ENCODE peak calls at places on chromosomes 11 and 22, in five cellular contexts. Q is K562, M is type B pancreatic cell, A is tibial artery, L is neural crest cell. E is an unnamed sample.

GRCh38 chr11:64352099-64353005 is 6.6 kb upstream of the RPS6KA4 start:
- DNase-seq in A (peak), L (no peak), M (no peak), Q (no peak), E (no peak)

GRCh38 chr11:1034456-1035295 is 1.8 kb downstream of the MUC6 start:
- DNase-seq in A (no peak), M (no peak), Q (no peak), L (no peak), E (no peak)

GRCh38 chr11:70871881-70872280 is 380.5 kb downstream of the SHANK2 start:
- DNase-seq in M (no peak), Q (no peak), L (no peak), A (no peak), E (no peak)

GRCh38 chr22:36081023-36081431 is 52.4 kb upstream of the RBFOX2 start:
- DNase-seq in A (peak), L (no peak), M (no peak), Q (peak), E (no peak)

GRCh38 chr11:128725630-128726461 is 32.0 kb downstream of the FLI1 start:
- DNase-seq in L (no peak), M (no peak), A (no peak), Q (no peak), E (no peak)

GRCh38 chr22:39097098-39098020 is at the start of gene APOBEC3H:
- DNase-seq in L (no peak), Q (peak), M (no peak), A (no peak), E (no peak)

GRCh38 chr11:129315781-129316579 is 59.7 kb upstream of the BARX2 start:
- DNase-seq in A (no peak), Q (no peak), L (no peak), M (peak), E (peak)

GRCh38 chr22:24428751-24429410 is 1.5 kb downstream of the ADORA2A start:
- DNase-seq in Q (no peak), L (no peak), M (no peak), A (no peak), E (no peak)

GRCh38 chr11:125402436-125402835 is 93.6 kb downstream of the FEZ1 start:
- DNase-seq in Q (no peak), M (no peak), A (no peak), L (no peak), E (no peak)

GRCh38 chr11:17915500-17916143 is 97.2 kb downstream of the SERGEF start:
- DNase-seq in L (no peak), Q (no peak), A (no peak), M (no peak), E (no peak)

GRCh38 chr11:116840224-116840745 is 2.9 kb upstream of the APOA1 start:
- DNase-seq in A (no peak), M (no peak), L (no peak), Q (peak), E (no peak)

GRCh38 chr11:114077482-114078305 is 18.2 kb downstream of the ZBTB16 start:
- DNase-seq in M (no peak), A (no peak), L (no peak), Q (no peak), E (no peak)

GRCh38 chr11:60924110-60924905 is at the start of gene TMEM132A:
- DNase-seq in A (no peak), M (peak), L (peak), Q (peak), E (no peak)

GRCh38 chr22:45709004-45709739 is 37.5 kb downstream of the ATXN10 start:
- DNase-seq in Q (no peak), L (no peak), M (no peak), A (no peak), E (no peak)

GRCh38 chr11:3058753-3059664 is 1.8 kb upstream of the CARS1 start:
- DNase-seq in L (no peak), A (no peak), M (no peak), Q (peak), E (no peak)

GRCh38 chr22:19495562-19496323 is 16.0 kb downstream of the CDC45 start:
- DNase-seq in L (no peak), M (no peak), Q (no peak), A (no peak), E (no peak)

GRCh38 chr11:120867024-120867423 is 156.9 kb upstream of the TBCEL start:
- DNase-seq in M (no peak), Q (no peak), A (no peak), L (no peak), E (no peak)

GRCh38 chr11:9922806-9923205 is 258.9 kb downstream of the SWAP70 start:
- DNase-seq in M (no peak), A (no peak), L (no peak), Q (no peak), E (no peak)

GRCh38 chr11:80309301-80309700 is 868.5 kb upstream of the TENM4 start:
- DNase-seq in M (no peak), L (no peak), Q (no peak), A (no peak), E (no peak)

GRCh38 chr11:102345923-102346322 is 1.1 kb upstream of the BIRC2 start:
- DNase-seq in L (no peak), A (no peak), M (no peak), Q (no peak), E (no peak)

GRCh38 chr11:8613036-8613435 is 19.0 kb upstream of the STK33 start:
- DNase-seq in Q (no peak), M (no peak), L (no peak), A (no peak), E (no peak)

GRCh38 chr11:115674176-115674575 is 170.0 kb upstream of the CADM1 start:
- DNase-seq in M (no peak), A (no peak), L (no peak), Q (no peak), E (no peak)

GRCh38 chr11:95156133-95156731 is 66.6 kb downstream of the ENDOD1 start:
- DNase-seq in M (no peak), L (no peak), Q (peak), A (no peak), E (no peak)

GRCh38 chr11:37946155-37946766 is 1348.2 kb upstream of the RAG2 start:
- DNase-seq in Q (no peak), A (no peak), L (peak), M (no peak), E (no peak)

DNA sequence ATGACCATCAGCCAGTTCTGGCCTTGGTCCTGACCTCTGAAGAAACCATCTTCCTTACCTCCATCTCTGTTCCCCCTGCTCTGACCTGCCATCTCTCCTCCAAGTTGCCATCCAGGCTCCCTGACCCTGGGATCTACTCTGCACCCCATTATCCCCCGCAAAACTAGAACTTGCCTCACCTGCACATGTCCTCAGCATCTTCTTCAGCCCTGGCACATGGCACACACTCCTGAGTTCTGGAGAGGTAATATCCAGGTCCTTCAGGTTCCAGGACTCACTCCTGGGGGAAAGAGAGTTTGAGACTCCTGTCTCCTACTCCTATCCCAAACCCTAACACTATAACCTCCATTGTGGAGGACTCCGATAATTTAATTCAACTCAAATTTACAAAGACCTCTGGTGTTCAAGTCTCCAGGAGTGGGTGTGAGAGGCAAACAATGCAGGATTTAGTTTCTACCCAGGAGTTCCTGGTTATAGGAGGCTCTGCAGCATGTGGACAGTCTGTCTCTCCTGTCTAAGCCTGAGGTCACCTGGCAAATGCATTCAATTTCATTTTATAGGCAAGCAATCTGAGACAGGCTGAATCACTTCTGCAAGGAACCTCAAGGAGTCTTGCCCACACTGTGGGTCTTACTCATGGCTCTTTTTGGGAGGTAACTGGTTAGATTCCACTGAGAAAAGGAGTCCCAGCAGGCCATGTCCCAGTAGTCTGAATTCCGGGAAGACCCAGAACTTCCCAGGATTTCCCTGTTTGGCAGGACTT is 7.3 kb downstream of the TRIM21 start:
- DNase-seq in Q (no peak), M (no peak), A (no peak), L (no peak), E (no peak)
- TF ChIP-seq CTCF in Q (no peak), M (no peak), A (no peak), L (no peak), E (no peak)

GRCh38 chr11:78149646-78150045 is 10.2 kb upstream of the ALG8 start:
- DNase-seq in Q (no peak), L (no peak), M (no peak), A (no peak), E (no peak)
- TF ChIP-seq CTCF in Q (peak), L (no peak), M (no peak), A (peak), E (peak)

GRCh38 chr11:77609234-77609633 is 19.5 kb downstream of the AQP11 start:
- DNase-seq in Q (no peak), M (no peak), A (no peak), L (no peak), E (no peak)

GRCh38 chr11:77617892-77618291 is 19.7 kb downstream of the CLNS1A start:
- DNase-seq in L (no peak), Q (no peak), A (no peak), M (no peak), E (no peak)

GRCh38 chr11:77611921-77612320 is 22.2 kb downstream of the AQP11 start:
- DNase-seq in A (no peak), L (no peak), Q (no peak), M (no peak), E (no peak)
- TF ChIP-seq CTCF in A (no peak), L (no peak), Q (no peak), M (no peak), E (no peak)

GRCh38 chr11:29171350-29171950 is 845.4 kb downstream of the KCNA4 start:
- DNase-seq in Q (no peak), L (no peak), M (no peak), A (no peak), E (no peak)
- TF ChIP-seq CTCF in Q (no peak), L (no peak), M (no peak), A (no peak), E (no peak)

DNA sequence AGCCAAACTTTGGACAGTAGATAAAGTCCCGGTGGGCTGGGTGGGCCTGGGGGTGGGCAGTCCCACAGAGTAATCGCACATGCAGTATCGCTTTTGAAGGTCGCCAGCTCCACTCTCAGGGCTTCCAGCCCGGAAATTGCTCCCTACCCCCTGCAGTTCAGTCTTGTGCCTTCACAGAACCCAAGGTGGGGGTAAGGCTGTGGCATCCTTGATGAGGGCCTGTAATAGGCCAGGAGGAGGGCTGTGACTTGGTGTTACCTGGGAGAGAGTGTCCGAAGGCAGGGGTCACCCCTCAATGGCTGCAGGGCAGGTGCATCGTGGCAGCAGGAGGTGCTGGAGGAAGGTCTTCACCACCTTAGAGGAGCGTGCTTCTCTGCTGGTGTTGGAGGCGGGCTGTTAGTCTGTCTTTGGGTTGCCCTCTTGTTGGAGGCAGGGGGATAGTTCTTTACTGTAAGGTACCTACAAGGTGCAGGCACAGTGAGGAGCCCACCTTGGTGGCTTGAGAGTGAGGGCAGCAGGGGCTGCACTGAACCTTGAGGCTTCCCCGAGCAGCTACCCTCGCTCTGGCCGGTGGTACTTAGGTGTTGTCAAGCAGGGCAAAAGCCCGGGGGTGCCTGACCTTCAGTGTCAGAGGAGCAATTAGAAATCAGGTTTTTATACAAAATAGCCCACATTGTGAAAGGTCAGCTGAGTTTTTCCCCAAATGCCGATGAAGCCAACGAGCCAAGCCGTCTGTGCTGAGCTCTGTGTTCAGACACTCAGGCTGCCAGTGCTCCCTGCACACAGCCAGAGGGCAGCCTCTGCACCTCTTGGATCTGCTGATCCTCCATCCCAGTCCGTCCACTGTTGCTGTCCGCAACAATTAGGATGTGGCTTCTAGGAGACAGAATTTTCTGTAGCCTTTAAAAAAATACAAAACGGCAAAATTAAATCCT is 21.9 kb downstream of the SAMM50 start:
- DNase-seq in Q (no peak), M (no peak), L (no peak), A (no peak), E (no peak)
- TF ChIP-seq CTCF in Q (no peak), M (no peak), L (no peak), A (no peak), E (no peak)

DNA sequence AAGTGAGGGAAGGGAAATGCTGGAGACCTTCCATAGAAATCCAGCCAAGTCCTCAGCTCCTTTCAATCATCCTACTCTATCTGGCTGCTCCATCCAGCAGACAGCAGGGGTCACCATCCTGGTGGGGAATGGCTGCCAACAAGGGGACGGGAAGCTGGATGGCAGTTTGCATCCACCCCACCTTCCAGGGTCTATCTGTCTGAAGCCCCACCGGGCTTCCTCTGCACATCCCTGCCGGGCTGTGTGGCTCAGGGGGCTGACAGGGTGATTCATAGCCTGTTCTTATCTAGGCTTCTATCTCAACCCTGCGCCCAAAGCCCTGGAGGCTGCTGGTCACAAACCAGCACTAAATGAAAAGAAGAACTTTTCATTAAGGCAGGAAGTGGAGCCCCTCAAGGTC is 1.1 kb downstream of the SYTL2 start:
- DNase-seq in L (peak), A (peak), M (no peak), Q (peak), E (no peak)
- TF ChIP-seq CTCF in L (no peak), A (no peak), M (peak), Q (peak), E (peak)

E was measured in osteocyte.